ENCODE peak calls at places on chromosomes 7 and 10, in eight cellular contexts. One of them, this sample, is unnamed.

GRCh38 chr7:155457544-155458316 is at the start of gene EN2:
- DNase-seq in GM23248: peak; percentile 35
- DNase-seq in germinal center: no peak
- DNase-seq in thoracic aorta: no peak
- DNase-seq in WTC11: no peak
- DNase-seq in sigmoid colon: no peak
- DNase-seq in Peyer's patch: no peak
- DNase-seq in EL: no peak
- DNase-seq in this sample: peak; percentile 54

GRCh38 chr10:61842755-61843497 is 58.6 kb upstream of the ARID5B start:
- DNase-seq in GM23248: peak; percentile 87
- DNase-seq in germinal center: no peak
- DNase-seq in thoracic aorta: no peak
- DNase-seq in WTC11: no peak
- DNase-seq in sigmoid colon: no peak
- DNase-seq in Peyer's patch: no peak
- DNase-seq in EL: peak; percentile 80
- DNase-seq in this sample: no peak

GRCh38 chr7:40604601-40605438 is 470.0 kb downstream of the SUGCT start:
- DNase-seq in GM23248: peak; percentile 19
- DNase-seq in germinal center: peak; percentile 44
- DNase-seq in thoracic aorta: no peak
- DNase-seq in WTC11: peak; percentile 74
- DNase-seq in sigmoid colon: peak; percentile 60
- DNase-seq in Peyer's patch: no peak
- DNase-seq in EL: peak; percentile 15
- DNase-seq in this sample: peak; percentile 68

GRCh38 chr7:12893292-12893691 is 205.9 kb downstream of the ARL4A start:
- DNase-seq in GM23248: no peak
- DNase-seq in germinal center: no peak
- DNase-seq in thoracic aorta: no peak
- DNase-seq in WTC11: no peak
- DNase-seq in sigmoid colon: no peak
- DNase-seq in Peyer's patch: no peak
- DNase-seq in EL: no peak
- DNase-seq in this sample: no peak

GRCh38 chr7:155213385-155213784 is 84.3 kb upstream of the INSIG1 start:
- DNase-seq in GM23248: peak; percentile 91
- DNase-seq in germinal center: no peak
- DNase-seq in thoracic aorta: no peak
- DNase-seq in WTC11: no peak
- DNase-seq in sigmoid colon: no peak
- DNase-seq in Peyer's patch: no peak
- DNase-seq in EL: no peak
- DNase-seq in this sample: no peak

GRCh38 chr10:76303682-76304316 is 872.4 kb downstream of the LRMDA start:
- DNase-seq in GM23248: peak; percentile 89
- DNase-seq in germinal center: peak; percentile 10
- DNase-seq in thoracic aorta: peak; percentile 41
- DNase-seq in WTC11: peak; percentile 76
- DNase-seq in sigmoid colon: peak; percentile 80
- DNase-seq in Peyer's patch: no peak
- DNase-seq in EL: peak; percentile 50
- DNase-seq in this sample: peak; percentile 76

GRCh38 chr10:48598243-48598935 is 6.5 kb downstream of the ARHGAP22 start:
- DNase-seq in GM23248: no peak
- DNase-seq in germinal center: no peak
- DNase-seq in thoracic aorta: no peak
- DNase-seq in WTC11: no peak
- DNase-seq in sigmoid colon: no peak
- DNase-seq in Peyer's patch: no peak
- DNase-seq in EL: no peak
- DNase-seq in this sample: no peak

GRCh38 chr7:22559829-22560489 is 60.0 kb upstream of the STEAP1B start:
- DNase-seq in GM23248: peak; percentile 92
- DNase-seq in germinal center: peak; percentile 84
- DNase-seq in thoracic aorta: peak; percentile 35
- DNase-seq in WTC11: peak; percentile 76
- DNase-seq in sigmoid colon: peak; percentile 84
- DNase-seq in Peyer's patch: peak; percentile 71
- DNase-seq in EL: peak; percentile 86
- DNase-seq in this sample: peak; percentile 81

GRCh38 chr10:73920084-73920483 is 9.2 kb downstream of the PLAU start:
- DNase-seq in GM23248: peak; percentile 50
- DNase-seq in germinal center: peak; percentile 48
- DNase-seq in thoracic aorta: no peak
- DNase-seq in WTC11: no peak
- DNase-seq in sigmoid colon: peak; percentile 83
- DNase-seq in Peyer's patch: no peak
- DNase-seq in EL: no peak
- DNase-seq in this sample: no peak

GRCh38 chr7:153301908-153302307 is 542.4 kb downstream of the ACTR3B start:
- DNase-seq in GM23248: no peak
- DNase-seq in germinal center: no peak
- DNase-seq in thoracic aorta: no peak
- DNase-seq in WTC11: no peak
- DNase-seq in sigmoid colon: no peak
- DNase-seq in Peyer's patch: no peak
- DNase-seq in EL: no peak
- DNase-seq in this sample: no peak

GRCh38 chr7:18667466-18667865 is 171.9 kb downstream of the HDAC9 start:
- DNase-seq in GM23248: peak; percentile 77
- DNase-seq in germinal center: no peak
- DNase-seq in thoracic aorta: no peak
- DNase-seq in WTC11: no peak
- DNase-seq in sigmoid colon: no peak
- DNase-seq in Peyer's patch: no peak
- DNase-seq in EL: peak; percentile 83
- DNase-seq in this sample: peak; percentile 10